ENCODE peak calls at places on chromosomes 5 and 9, in ten cellular contexts. G, N, W, M, S, Z, U, Q, T and A are unnamed samples.

GRCh38 chr9:87573841-87574342 is 76.2 kb downstream of the DAPK1 start:
- DNase-seq in W (no peak), U (no peak), Q (no peak), N (peak), M (no peak), S (no peak), Z (no peak), G (no peak), T (no peak), A (no peak)

GRCh38 chr9:2597483-2597882 is 24.1 kb upstream of the VLDLR start:
- DNase-seq in M (no peak), G (no peak), N (no peak), W (no peak), T (no peak), Z (no peak), S (no peak), Q (no peak), U (no peak), A (no peak)

GRCh38 chr5:122756263-122756911 is 18.5 kb upstream of the SNX2 start:
- DNase-seq in Q (no peak), U (no peak), S (peak), Z (no peak), W (no peak), G (no peak), T (no peak), M (no peak), N (peak), A (no peak)

GRCh38 chr5:156477196-156477595 is 150.2 kb downstream of the SGCD start:
- DNase-seq in S (no peak), U (no peak), Z (no peak), M (no peak), G (no peak), Q (no peak), W (no peak), T (no peak), N (peak), A (no peak)

GRCh38 chr9:6889868-6890267 is 132.1 kb downstream of the KDM4C start:
- DNase-seq in G (no peak), M (no peak), U (no peak), N (no peak), Z (no peak), Q (no peak), W (no peak), S (no peak), T (no peak), A (no peak)

GRCh38 chr5:180116441-180117377 is 45.1 kb upstream of the RNF130 start:
- DNase-seq in Q (no peak), Z (no peak), G (no peak), W (peak), N (no peak), S (no peak), U (peak), T (no peak), M (no peak), A (peak)

GRCh38 chr5:5327126-5327525 is 95.4 kb upstream of the ICE1 start:
- DNase-seq in Q (no peak), U (no peak), G (no peak), M (no peak), W (no peak), N (no peak), S (no peak), T (no peak), Z (no peak), A (no peak)

GRCh38 chr5:36607114-36607561 is 732 bp downstream of the SLC1A3 start:
- DNase-seq in S (no peak), Z (no peak), M (no peak), W (no peak), N (peak), T (no peak), Q (no peak), G (no peak), U (no peak), A (peak)

GRCh38 chr5:170339780-170340167 is 42.2 kb upstream of the LCP2 start:
- DNase-seq in Q (no peak), N (no peak), W (no peak), Z (no peak), S (no peak), G (no peak), M (no peak), U (no peak), T (no peak), A (no peak)

GRCh38 chr9:120718328-120718727 is 4.1 kb upstream of the MEGF9 start:
- DNase-seq in Z (no peak), S (no peak), Q (no peak), W (no peak), U (no peak), G (no peak), T (no peak), N (no peak), M (no peak), A (no peak)

GRCh38 chr5:14366763-14367162 is 214.8 kb upstream of the OTULINL start:
- DNase-seq in Z (no peak), T (no peak), Q (no peak), U (no peak), M (no peak), S (no peak), G (no peak), N (no peak), W (no peak), A (no peak)

GRCh38 chr5:178474562-178475184 is 115.5 kb downstream of the COL23A1 start:
- DNase-seq in S (no peak), W (no peak), G (no peak), T (no peak), Z (no peak), N (no peak), U (no peak), M (no peak), Q (no peak), A (no peak)